ENCODE peak calls at places on chromosomes 2 and 18, in seven cellular contexts. Z is bronchial epithelial cell; L is naive thymus-derived CD8-positive, alpha-beta T cell; B is G401; F is astrocyte; O is cerebellum; K is T follicular helper cell. N is an unnamed sample.

GRCh38 chr2:119367472-119368099 is 809 bp downstream of the DBI start:
- DNase-seq in Z (no peak), L (peak), B (peak), F (no peak), O (peak), K (peak), N (no peak)

GRCh38 chr18:43932140-43932539 is 654.9 kb upstream of the SYT4 start:
- DNase-seq in Z (no peak), L (no peak), B (no peak), F (peak), O (no peak), K (no peak), N (no peak)

GRCh38 chr18:9365406-9365805 is 30.8 kb downstream of the TWSG1 start:
- DNase-seq in Z (no peak), L (no peak), B (no peak), F (peak), O (no peak), K (no peak), N (peak)

GRCh38 chr18:58087928-58088722 is 44.1 kb downstream of the NEDD4L start:
- DNase-seq in Z (peak), L (no peak), B (no peak), F (no peak), O (no peak), K (no peak), N (peak)

GRCh38 chr18:63216911-63217311 is 102.7 kb downstream of the BCL2 start:
- DNase-seq in Z (peak), L (no peak), B (no peak), F (no peak), O (no peak), K (no peak), N (no peak)

GRCh38 chr2:200056105-200056504 is 100.7 kb downstream of the MAIP1 start:
- DNase-seq in Z (no peak), L (no peak), B (no peak), F (no peak), O (no peak), K (no peak), N (no peak)

GRCh38 chr2:224982910-224983688 is 59.2 kb downstream of the DOCK10 start:
- DNase-seq in Z (no peak), L (no peak), B (no peak), F (peak), O (no peak), K (no peak), N (peak)

GRCh38 chr18:3453540-3454364 is 3.8 kb downstream of the TGIF1 start:
- DNase-seq in Z (peak), L (peak), B (no peak), F (peak), O (no peak), K (no peak), N (peak)

GRCh38 chr2:197079414-197079813 is 152.9 kb upstream of the PGAP1 start:
- DNase-seq in Z (no peak), L (no peak), B (no peak), F (peak), O (no peak), K (no peak), N (peak)

GRCh38 chr2:120558892-120559291 is 176.8 kb upstream of the GLI2 start:
- DNase-seq in Z (no peak), L (no peak), B (no peak), F (no peak), O (no peak), K (no peak), N (no peak)

GRCh38 chr18:33820517-33821368 is 242.7 kb downstream of the ASXL3 start:
- DNase-seq in Z (no peak), L (no peak), B (no peak), F (no peak), O (no peak), K (no peak), N (no peak)

GRCh38 chr2:45178359-45178758 is 169.1 kb upstream of the SIX2 start:
- DNase-seq in Z (peak), L (no peak), B (no peak), F (no peak), O (no peak), K (no peak), N (peak)

GRCh38 chr2:187395276-187396015 is 52.6 kb downstream of the CALCRL start:
- DNase-seq in Z (no peak), L (no peak), B (no peak), F (no peak), O (no peak), K (no peak), N (no peak)

GRCh38 chr2:196555161-196555560 is 84.4 kb upstream of the CCDC150 start:
- DNase-seq in Z (no peak), L (no peak), B (no peak), F (no peak), O (no peak), K (no peak), N (no peak)

GRCh38 chr2:10868021-10868420 is 43.7 kb upstream of the KCNF1 start:
- DNase-seq in Z (no peak), L (no peak), B (no peak), F (no peak), O (no peak), K (no peak), N (no peak)

GRCh38 chr2:72274284-72274869 is 126.7 kb upstream of the CYP26B1 start:
- DNase-seq in Z (peak), L (no peak), B (no peak), F (peak), O (no peak), K (no peak), N (no peak)

GRCh38 chr18:420661-421060 is 79.8 kb downstream of the COLEC12 start:
- DNase-seq in Z (no peak), L (no peak), B (no peak), F (no peak), O (no peak), K (no peak), N (no peak)

GRCh38 chr18:27114842-27115241 is 70.3 kb downstream of the CHST9 start:
- DNase-seq in Z (no peak), L (no peak), B (no peak), F (no peak), O (no peak), K (no peak), N (no peak)

GRCh38 chr2:222722327-222722946 is 51.0 kb downstream of the MOGAT1 start:
- DNase-seq in Z (no peak), L (no peak), B (no peak), F (peak), O (no peak), K (no peak), N (peak)

GRCh38 chr2:109433486-109433885 is 180.3 kb downstream of the SEPTIN10 start:
- DNase-seq in Z (no peak), L (no peak), B (no peak), F (no peak), O (no peak), K (no peak), N (no peak)

GRCh38 chr2:240507778-240508251 is 50.0 kb downstream of the ANKMY1 start:
- DNase-seq in Z (no peak), L (no peak), B (no peak), F (no peak), O (no peak), K (no peak), N (no peak)

GRCh38 chr2:45612265-45612664 is 1.2 kb upstream of the SRBD1 start:
- DNase-seq in Z (peak), L (no peak), B (peak), F (no peak), O (no peak), K (no peak), N (no peak)

GRCh38 chr2:237702439-237703397 is 75.3 kb downstream of the LRRFIP1 start:
- DNase-seq in Z (no peak), L (no peak), B (no peak), F (peak), O (no peak), K (no peak), N (peak)

GRCh38 chr2:176130153-176130916 is 830 bp downstream of the HOXD8 start:
- DNase-seq in Z (no peak), L (no peak), B (no peak), F (no peak), O (no peak), K (no peak), N (peak)

GRCh38 chr2:83859553-83859952 is 599.5 kb downstream of the SUCLG1 start:
- DNase-seq in Z (no peak), L (no peak), B (no peak), F (no peak), O (no peak), K (no peak), N (no peak)

GRCh38 chr2:134782792-134783191 is 55.6 kb upstream of the ACMSD start:
- DNase-seq in Z (peak), L (no peak), B (no peak), F (no peak), O (no peak), K (no peak), N (no peak)

GRCh38 chr2:239970004-239970623 is 55.0 kb downstream of the NDUFA10 start:
- DNase-seq in Z (no peak), L (no peak), B (no peak), F (no peak), O (no peak), K (no peak), N (no peak)

GRCh38 chr2:101736233-101736632 is 38.7 kb downstream of the MAP4K4 start:
- DNase-seq in Z (no peak), L (no peak), B (peak), F (no peak), O (no peak), K (no peak), N (no peak)

GRCh38 chr2:131016826-131017596 is 76.2 kb downstream of the FAM168B start:
- DNase-seq in Z (peak), L (no peak), B (no peak), F (peak), O (no peak), K (no peak), N (peak)

GRCh38 chr2:199118701-199119241 is 339.0 kb downstream of the SATB2 start:
- DNase-seq in Z (no peak), L (no peak), B (no peak), F (peak), O (no peak), K (no peak), N (no peak)

GRCh38 chr2:189287982-189288494 is 108.5 kb upstream of the COL5A2 start:
- DNase-seq in Z (peak), L (no peak), B (peak), F (peak), O (no peak), K (no peak), N (peak)

GRCh38 chr18:74278058-74278457 is 13.7 kb downstream of the CYB5A start:
- DNase-seq in Z (no peak), L (no peak), B (no peak), F (no peak), O (no peak), K (no peak), N (no peak)

N was measured in HCEC 1CT.